ENCODE peak calls at places on chromosome 22, in six cellular contexts. One of them, this sample, is unnamed.

GRCh38 chr22:47193606-47194316 is 431.3 kb downstream of the TBC1D22A start:
- DNase-seq in uterus: no peak
- DNase-seq in thoracic aorta: no peak
- DNase-seq in fibroblast of lung: no peak
- DNase-seq in OCI-LY7: no peak
- DNase-seq in transverse colon: no peak
- DNase-seq in this sample: no peak

GRCh38 chr22:30040499-30041055 is 39.7 kb upstream of the HORMAD2 start:
- DNase-seq in uterus: no peak
- DNase-seq in thoracic aorta: no peak
- DNase-seq in transverse colon: no peak
- DNase-seq in fibroblast of lung: no peak
- DNase-seq in OCI-LY7: no peak
- DNase-seq in this sample: no peak

GRCh38 chr22:44719586-44720368 is 17.8 kb downstream of the PRR5 start:
- DNase-seq in OCI-LY7: no peak
- DNase-seq in fibroblast of lung: no peak
- DNase-seq in uterus: no peak
- DNase-seq in thoracic aorta: no peak
- DNase-seq in transverse colon: peak; percentile 69
- DNase-seq in this sample: peak; percentile 40

GRCh38 chr22:44884968-44885805 is 124.6 kb downstream of the PHF21B start:
- DNase-seq in thoracic aorta: no peak
- DNase-seq in uterus: no peak
- DNase-seq in fibroblast of lung: no peak
- DNase-seq in OCI-LY7: no peak
- DNase-seq in transverse colon: no peak
- DNase-seq in this sample: no peak

GRCh38 chr22:44085743-44086741 is 61.9 kb downstream of the PARVB start:
- DNase-seq in thoracic aorta: no peak
- DNase-seq in OCI-LY7: peak; percentile 59
- DNase-seq in uterus: peak; percentile 81
- DNase-seq in transverse colon: peak; percentile 72
- DNase-seq in fibroblast of lung: peak; percentile 67
- DNase-seq in this sample: peak; percentile 81

GRCh38 chr22:21634844-21635243 is 2.3 kb downstream of the CCDC116 start:
- DNase-seq in OCI-LY7: no peak
- DNase-seq in transverse colon: no peak
- DNase-seq in thoracic aorta: no peak
- DNase-seq in uterus: no peak
- DNase-seq in fibroblast of lung: no peak
- DNase-seq in this sample: no peak

GRCh38 chr22:38272373-38273134 is at the start of gene TMEM184B:
- DNase-seq in thoracic aorta: no peak
- DNase-seq in uterus: peak; percentile 81
- DNase-seq in fibroblast of lung: peak; percentile 66
- DNase-seq in OCI-LY7: peak; percentile 83
- DNase-seq in transverse colon: peak; percentile 83
- DNase-seq in this sample: peak; percentile 83

GRCh38 chr22:19904881-19905618 is 36.5 kb upstream of the COMT start:
- DNase-seq in OCI-LY7: no peak
- DNase-seq in fibroblast of lung: no peak
- DNase-seq in uterus: no peak
- DNase-seq in transverse colon: no peak
- DNase-seq in thoracic aorta: no peak
- DNase-seq in this sample: no peak

GRCh38 chr22:26585104-26585790 is 4.7 kb downstream of the TPST2 start:
- DNase-seq in transverse colon: no peak
- DNase-seq in uterus: peak; percentile 19
- DNase-seq in fibroblast of lung: peak; percentile 80
- DNase-seq in OCI-LY7: no peak
- DNase-seq in thoracic aorta: no peak
- DNase-seq in this sample: peak; percentile 78

DNA sequence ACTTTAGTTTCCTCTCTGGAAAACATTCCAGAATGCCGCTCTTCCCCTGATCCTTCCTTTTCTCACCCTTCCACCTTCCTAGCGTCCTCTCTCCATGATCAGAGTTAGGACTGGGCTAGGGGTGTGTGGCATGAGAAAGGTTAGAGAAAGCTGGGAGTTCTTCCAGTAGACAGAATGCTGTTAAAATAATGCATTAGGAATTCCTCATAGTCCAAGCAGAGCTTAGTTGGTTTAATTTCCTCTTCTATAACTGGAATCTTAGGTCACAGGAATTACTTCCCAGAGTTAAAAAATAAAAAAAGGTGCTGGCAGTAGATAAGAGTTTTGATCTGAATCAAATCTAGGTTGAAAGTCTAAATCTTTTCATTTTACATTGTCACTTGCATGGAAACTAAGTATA is 37.2 kb upstream of the ADORA2A start:
- DNase-seq in thoracic aorta: no peak
- DNase-seq in uterus: no peak
- DNase-seq in OCI-LY7: no peak
- DNase-seq in transverse colon: no peak
- DNase-seq in fibroblast of lung: no peak
- DNase-seq in this sample: no peak
- H3K27ac ChIP-seq in thoracic aorta: peak overlapping the region; percentile 78
- H3K27ac ChIP-seq in uterus: peak overlapping the region; percentile 8
- H3K27ac ChIP-seq in OCI-LY7: no peak overlapping the region
- H3K27ac ChIP-seq in transverse colon: peak overlapping the region; percentile 45
- H3K27ac ChIP-seq in fibroblast of lung: no peak overlapping the region
- H3K27ac ChIP-seq in this sample: peak overlapping the region; percentile 85

GRCh38 chr22:17778412-17778976 is 4.2 kb upstream of the BID start:
- DNase-seq in thoracic aorta: no peak
- DNase-seq in fibroblast of lung: no peak
- DNase-seq in transverse colon: no peak
- DNase-seq in OCI-LY7: no peak
- DNase-seq in uterus: no peak
- DNase-seq in this sample: no peak
- H3K27ac ChIP-seq in thoracic aorta: no peak overlapping the region
- H3K27ac ChIP-seq in fibroblast of lung: no peak overlapping the region
- H3K27ac ChIP-seq in transverse colon: no peak overlapping the region
- H3K27ac ChIP-seq in OCI-LY7: peak overlapping the region; percentile 79
- H3K27ac ChIP-seq in uterus: no peak overlapping the region
- H3K27ac ChIP-seq in this sample: no peak overlapping the region

GRCh38 chr22:40070701-40071100 is 75.9 kb downstream of the FAM83F start:
- DNase-seq in transverse colon: no peak
- DNase-seq in thoracic aorta: no peak
- DNase-seq in OCI-LY7: no peak
- DNase-seq in fibroblast of lung: no peak
- DNase-seq in uterus: no peak
- DNase-seq in this sample: no peak
- H3K27ac ChIP-seq in transverse colon: no peak overlapping the region
- H3K27ac ChIP-seq in thoracic aorta: no peak overlapping the region
- H3K27ac ChIP-seq in OCI-LY7: no peak overlapping the region
- H3K27ac ChIP-seq in fibroblast of lung: no peak overlapping the region
- H3K27ac ChIP-seq in uterus: no peak overlapping the region
- H3K27ac ChIP-seq in this sample: peak overlapping the region; percentile 76

GRCh38 chr22:40477683-40478348 is 107.4 kb downstream of the SGSM3 start:
- DNase-seq in uterus: no peak
- DNase-seq in fibroblast of lung: no peak
- DNase-seq in transverse colon: no peak
- DNase-seq in thoracic aorta: no peak
- DNase-seq in OCI-LY7: no peak
- DNase-seq in this sample: no peak
- H3K27ac ChIP-seq in uterus: no peak overlapping the region
- H3K27ac ChIP-seq in fibroblast of lung: no peak overlapping the region
- H3K27ac ChIP-seq in transverse colon: no peak overlapping the region
- H3K27ac ChIP-seq in thoracic aorta: no peak overlapping the region
- H3K27ac ChIP-seq in OCI-LY7: no peak overlapping the region
- H3K27ac ChIP-seq in this sample: no peak overlapping the region

GRCh38 chr22:49950396-49950994 is 10.1 kb upstream of the PIM3 start:
- DNase-seq in fibroblast of lung: no peak
- DNase-seq in transverse colon: peak; percentile 61
- DNase-seq in OCI-LY7: no peak
- DNase-seq in uterus: no peak
- DNase-seq in thoracic aorta: no peak
- DNase-seq in this sample: no peak

GRCh38 chr22:49953027-49953679 is 7.4 kb upstream of the PIM3 start:
- DNase-seq in transverse colon: no peak
- DNase-seq in OCI-LY7: no peak
- DNase-seq in uterus: no peak
- DNase-seq in fibroblast of lung: no peak
- DNase-seq in thoracic aorta: no peak
- DNase-seq in this sample: no peak

GRCh38 chr22:49951001-49951677 is 9.4 kb upstream of the PIM3 start:
- DNase-seq in transverse colon: peak; percentile 92
- DNase-seq in uterus: no peak
- DNase-seq in thoracic aorta: no peak
- DNase-seq in fibroblast of lung: no peak
- DNase-seq in OCI-LY7: no peak
- DNase-seq in this sample: no peak

GRCh38 chr22:49951986-49952896 is 8.3 kb upstream of the PIM3 start:
- DNase-seq in uterus: no peak
- DNase-seq in fibroblast of lung: peak; percentile 33
- DNase-seq in thoracic aorta: no peak
- DNase-seq in OCI-LY7: no peak
- DNase-seq in transverse colon: no peak
- DNase-seq in this sample: no peak

GRCh38 chr22:49951678-49951985 is 8.9 kb upstream of the PIM3 start:
- DNase-seq in fibroblast of lung: no peak
- DNase-seq in uterus: no peak
- DNase-seq in OCI-LY7: no peak
- DNase-seq in thoracic aorta: no peak
- DNase-seq in transverse colon: no peak
- DNase-seq in this sample: no peak
- H3K27ac ChIP-seq in fibroblast of lung: peak overlapping the region; percentile 54
- H3K27ac ChIP-seq in uterus: peak overlapping the region; percentile 39
- H3K27ac ChIP-seq in OCI-LY7: no peak overlapping the region
- H3K27ac ChIP-seq in thoracic aorta: peak overlapping the region; percentile 34
- H3K27ac ChIP-seq in transverse colon: peak overlapping the region; percentile 94
- H3K27ac ChIP-seq in this sample: no peak overlapping the region

GRCh38 chr22:32546935-32547334 is 72.3 kb downstream of the FBXO7 start:
- DNase-seq in fibroblast of lung: no peak
- DNase-seq in thoracic aorta: no peak
- DNase-seq in OCI-LY7: no peak
- DNase-seq in transverse colon: no peak
- DNase-seq in uterus: no peak
- DNase-seq in this sample: no peak
- H3K27ac ChIP-seq in fibroblast of lung: no peak overlapping the region
- H3K27ac ChIP-seq in thoracic aorta: no peak overlapping the region
- H3K27ac ChIP-seq in OCI-LY7: no peak overlapping the region
- H3K27ac ChIP-seq in transverse colon: peak overlapping the region; percentile 58
- H3K27ac ChIP-seq in uterus: peak overlapping the region; percentile 59
- H3K27ac ChIP-seq in this sample: peak overlapping the region; percentile 58

GRCh38 chr22:31288496-31289235 is 3.6 kb downstream of the PIK3IP1 start:
- DNase-seq in OCI-LY7: peak; percentile 59
- DNase-seq in transverse colon: no peak
- DNase-seq in uterus: no peak
- DNase-seq in thoracic aorta: no peak
- DNase-seq in fibroblast of lung: no peak
- DNase-seq in this sample: no peak
- H3K27ac ChIP-seq in OCI-LY7: peak overlapping the region; percentile 88
- H3K27ac ChIP-seq in transverse colon: peak overlapping the region; percentile 98
- H3K27ac ChIP-seq in uterus: peak overlapping the region; percentile 92
- H3K27ac ChIP-seq in thoracic aorta: peak overlapping the region; percentile 96
- H3K27ac ChIP-seq in fibroblast of lung: no peak overlapping the region
- H3K27ac ChIP-seq in this sample: peak overlapping the region; percentile 98

DNA sequence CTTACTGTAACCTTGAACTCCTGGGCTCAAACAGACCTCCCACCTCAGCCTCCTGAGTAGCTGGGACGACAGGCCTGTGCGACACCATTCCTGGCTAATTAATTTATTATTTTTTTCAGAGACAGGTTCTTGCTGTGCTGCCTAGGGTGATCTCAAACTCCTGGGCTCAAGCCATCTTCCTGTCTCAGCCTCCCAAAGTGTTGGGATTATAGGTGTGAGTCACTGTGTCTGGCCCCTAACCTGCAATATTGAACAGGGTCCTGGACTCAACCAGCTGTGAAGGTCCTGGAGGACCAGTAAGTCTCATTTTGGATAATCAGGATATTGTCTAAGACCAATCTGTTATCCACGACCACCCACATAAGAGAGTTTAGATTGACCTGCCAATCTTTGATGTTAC is 15.2 kb downstream of the CCDC134 start:
- DNase-seq in uterus: no peak
- DNase-seq in fibroblast of lung: no peak
- DNase-seq in OCI-LY7: no peak
- DNase-seq in thoracic aorta: no peak
- DNase-seq in transverse colon: no peak
- DNase-seq in this sample: no peak
- H3K27ac ChIP-seq in uterus: no peak overlapping the region
- H3K27ac ChIP-seq in fibroblast of lung: no peak overlapping the region
- H3K27ac ChIP-seq in OCI-LY7: no peak overlapping the region
- H3K27ac ChIP-seq in thoracic aorta: no peak overlapping the region
- H3K27ac ChIP-seq in transverse colon: no peak overlapping the region
- H3K27ac ChIP-seq in this sample: no peak overlapping the region

GRCh38 chr22:18064636-18065035 is 13.2 kb upstream of the PEX26 start:
- DNase-seq in uterus: no peak
- DNase-seq in transverse colon: no peak
- DNase-seq in thoracic aorta: no peak
- DNase-seq in fibroblast of lung: no peak
- DNase-seq in OCI-LY7: no peak
- DNase-seq in this sample: no peak
- H3K27ac ChIP-seq in uterus: peak overlapping the region; percentile 78
- H3K27ac ChIP-seq in transverse colon: no peak overlapping the region
- H3K27ac ChIP-seq in thoracic aorta: no peak overlapping the region
- H3K27ac ChIP-seq in fibroblast of lung: no peak overlapping the region
- H3K27ac ChIP-seq in OCI-LY7: peak overlapping the region; percentile 99
- H3K27ac ChIP-seq in this sample: no peak overlapping the region

GRCh38 chr22:36193577-36193976 is 8.0 kb downstream of the APOL4 start:
- DNase-seq in OCI-LY7: no peak
- DNase-seq in thoracic aorta: no peak
- DNase-seq in fibroblast of lung: no peak
- DNase-seq in uterus: no peak
- DNase-seq in transverse colon: no peak
- DNase-seq in this sample: no peak
- H3K27ac ChIP-seq in OCI-LY7: no peak overlapping the region
- H3K27ac ChIP-seq in thoracic aorta: no peak overlapping the region
- H3K27ac ChIP-seq in fibroblast of lung: no peak overlapping the region
- H3K27ac ChIP-seq in uterus: no peak overlapping the region
- H3K27ac ChIP-seq in transverse colon: no peak overlapping the region
- H3K27ac ChIP-seq in this sample: no peak overlapping the region